ENCODE peak calls at places on chromosomes 16 and 17, in six cellular contexts. Q, M, A, G, R and U are unnamed samples.

GRCh38 chr16:30491744-30492308 is 19.3 kb downstream of the ITGAL start:
- DNase-seq in R (peak; percentile 10), Q (no peak), M (no peak), A (no peak), G (peak; percentile 21), U (no peak)

GRCh38 chr16:14199624-14200023 is 128.5 kb downstream of the MRTFB start:
- DNase-seq in Q (no peak), R (no peak), G (no peak), M (no peak), A (no peak), U (no peak)

GRCh38 chr17:35493040-35493439 is 44.4 kb downstream of the SLFN12L start:
- DNase-seq in A (no peak), Q (no peak), M (no peak), R (no peak), G (no peak), U (no peak)

GRCh38 chr16:27687605-27688004 is 137.7 kb downstream of the KATNIP start:
- DNase-seq in G (no peak), M (no peak), R (no peak), Q (no peak), A (no peak), U (no peak)

GRCh38 chr16:89096768-89097527 is 3.3 kb downstream of the ACSF3 start:
- DNase-seq in Q (no peak), M (no peak), R (peak; percentile 35), G (no peak), A (no peak), U (no peak)

GRCh38 chr17:68061512-68062313 is 26.2 kb downstream of the KPNA2 start:
- DNase-seq in Q (no peak), G (peak; percentile 23), M (no peak), R (no peak), A (no peak), U (no peak)

GRCh38 chr16:24539850-24540484 is 601 bp downstream of the RBBP6 start:
- DNase-seq in G (peak; percentile 87), R (no peak), A (peak; percentile 48), Q (no peak), M (no peak), U (peak; percentile 84)

GRCh38 chr17:29162909-29163341 is 17.3 kb downstream of the MYO18A start:
- DNase-seq in Q (no peak), M (no peak), R (no peak), G (peak; percentile 96), A (no peak), U (no peak)

GRCh38 chr16:56753410-56753809 is 23.5 kb downstream of the NUP93 start:
- DNase-seq in R (no peak), Q (no peak), M (no peak), G (no peak), A (no peak), U (no peak)

GRCh38 chr17:38511126-38512108 is 83.2 kb downstream of the ARHGAP23 start:
- DNase-seq in R (no peak), G (no peak), M (no peak), A (peak; percentile 36), Q (no peak), U (no peak)

GRCh38 chr16:70522216-70523000 is 946 bp downstream of the COG4 start:
- DNase-seq in Q (no peak), G (no peak), A (no peak), M (no peak), R (no peak), U (no peak)

GRCh38 chr17:72303787-72304733 is 183.2 kb downstream of the SOX9 start:
- DNase-seq in A (no peak), Q (no peak), G (no peak), R (no peak), M (no peak), U (no peak)

GRCh38 chr16:46894011-46894672 is 10.0 kb downstream of the GPT2 start:
- DNase-seq in M (no peak), G (no peak), A (no peak), R (no peak), Q (peak; percentile 60), U (no peak)

GRCh38 chr16:57846078-57846697 is 43.9 kb upstream of the KIFC3 start:
- DNase-seq in A (no peak), R (no peak), Q (no peak), G (peak; percentile 46), M (peak; percentile 47), U (no peak)

GRCh38 chr16:86245895-86246294 is 264.4 kb upstream of the FOXF1 start:
- DNase-seq in M (no peak), Q (no peak), G (no peak), A (no peak), R (no peak), U (no peak)

GRCh38 chr16:88881090-88881580 is 14.7 kb upstream of the PABPN1L start:
- DNase-seq in Q (no peak), A (no peak), R (no peak), M (no peak), G (peak; percentile 40), U (no peak)

GRCh38 chr17:48724241-48725004 is 1.4 kb downstream of the PRAC2 start:
- DNase-seq in R (peak; percentile 63), A (no peak), G (peak; percentile 60), M (peak; percentile 4), Q (peak; percentile 69), U (peak; percentile 37)

GRCh38 chr17:29407856-29408255 is 17.7 kb downstream of the TAOK1 start:
- DNase-seq in Q (no peak), G (no peak), M (no peak), A (no peak), R (no peak), U (no peak)

GRCh38 chr17:31487648-31488263 is 96.3 kb downstream of the RAB11FIP4 start:
- DNase-seq in G (peak; percentile 98), A (peak; percentile 98), M (peak; percentile 95), R (peak; percentile 92), Q (peak; percentile 94), U (peak; percentile 95)

GRCh38 chr16:55505333-55506015 is 3.4 kb upstream of the LPCAT2 start:
- DNase-seq in M (no peak), A (no peak), R (no peak), Q (no peak), G (no peak), U (no peak)

GRCh38 chr17:34178047-34178446 is 77.0 kb upstream of the CCL2 start:
- DNase-seq in M (no peak), G (peak; percentile 41), R (no peak), A (no peak), Q (no peak), U (no peak)

GRCh38 chr16:52731219-52731875 is 184.4 kb upstream of the TOX3 start:
- DNase-seq in G (no peak), Q (no peak), R (no peak), A (no peak), M (no peak), U (no peak)

GRCh38 chr16:89709716-89710480 is 8.4 kb upstream of the SPATA2L start:
- DNase-seq in R (no peak), Q (no peak), G (no peak), A (no peak), M (no peak), U (no peak)

GRCh38 chr16:2267913-2268666 is at the start of gene RNPS1:
- DNase-seq in G (peak; percentile 98), A (peak; percentile 100), R (peak; percentile 90), Q (peak; percentile 92), M (peak; percentile 99), U (peak; percentile 96)

GRCh38 chr17:51647873-51648272 is 387.5 kb downstream of the UTP18 start:
- DNase-seq in R (no peak), M (no peak), G (no peak), Q (no peak), A (no peak), U (no peak)

GRCh38 chr17:80889897-80890550 is 101.6 kb upstream of the CHMP6 start:
- DNase-seq in Q (no peak), G (no peak), R (no peak), A (no peak), M (no peak), U (no peak)